ENCODE peak calls at places on chromosomes 12 and 14, in six cellular contexts. I is WTC11; H is frontal cortex; W is germinal center; E is activated CD8-positive, alpha-beta memory T cell treated with anti-CD3 and anti-CD28 coated beads for 4 hours; Q is lower leg skin. V is an unnamed sample.

GRCh38 chr14:89304972-89305703 is 111.9 kb downstream of the FOXN3 start:
- DNase-seq in I (no peak), H (no peak), W (peak), E (no peak), Q (no peak), V (no peak)

GRCh38 chr12:91317324-91317723 is 134.7 kb upstream of the DCN start:
- DNase-seq in I (no peak), H (no peak), W (no peak), E (no peak), Q (no peak), V (no peak)

GRCh38 chr14:21913759-21914158 is 240.1 kb upstream of the OR4E1 start:
- DNase-seq in I (peak), H (no peak), W (peak), E (peak), Q (peak), V (peak)

GRCh38 chr12:93894391-93895095 is 217.4 kb downstream of the CRADD start:
- DNase-seq in I (no peak), H (peak), W (no peak), E (no peak), Q (peak), V (peak)

GRCh38 chr14:20608383-20609095 is 17.4 kb upstream of the RNASE12 start:
- DNase-seq in I (no peak), H (no peak), W (no peak), E (no peak), Q (no peak), V (no peak)

GRCh38 chr12:44628180-44628579 is 247.9 kb downstream of the NELL2 start:
- DNase-seq in I (no peak), H (no peak), W (no peak), E (no peak), Q (no peak), V (no peak)

GRCh38 chr14:48430805-48431204 is 755.4 kb upstream of the MDGA2 start:
- DNase-seq in I (no peak), H (no peak), W (no peak), E (no peak), Q (no peak), V (no peak)

GRCh38 chr14:93017341-93017797 is 94.4 kb downstream of the CHGA start:
- DNase-seq in I (no peak), H (no peak), W (no peak), E (no peak), Q (no peak), V (no peak)

GRCh38 chr12:101108130-101108529 is 101.9 kb downstream of the SLC5A8 start:
- DNase-seq in I (no peak), H (no peak), W (no peak), E (no peak), Q (no peak), V (no peak)

GRCh38 chr14:23877111-23877510 is 76.5 kb upstream of the DHRS4 start:
- DNase-seq in I (no peak), H (no peak), W (no peak), E (no peak), Q (no peak), V (no peak)

GRCh38 chr12:57236925-57237652 is 7.6 kb downstream of the SHMT2 start:
- DNase-seq in I (peak), H (no peak), W (no peak), E (no peak), Q (no peak), V (no peak)

GRCh38 chr12:1796515-1797010 is 23.8 kb upstream of the LRTM2 start:
- DNase-seq in I (no peak), H (no peak), W (peak), E (no peak), Q (peak), V (no peak)

GRCh38 chr12:130223767-130224244 is 61.5 kb downstream of the FZD10 start:
- DNase-seq in I (no peak), H (no peak), W (no peak), E (no peak), Q (no peak), V (no peak)

GRCh38 chr12:96514328-96514727 is 25.0 kb downstream of the CFAP54 start:
- DNase-seq in I (no peak), H (no peak), W (peak), E (no peak), Q (no peak), V (no peak)

GRCh38 chr14:70640938-70641547 is 673 bp upstream of the TTC9 start:
- DNase-seq in I (no peak), H (peak), W (peak), E (no peak), Q (no peak), V (no peak)

GRCh38 chr14:89618821-89619551 is 202.0 kb upstream of the FOXN3 start:
- DNase-seq in I (peak), H (peak), W (peak), E (peak), Q (peak), V (peak)